ENCODE peak calls at places on chromosomes 11 and 22, in nine cellular contexts. One of them, this sample, is unnamed. For H3K4me1, the result is how much of the 10 kb centered on the place peaks cover.

GRCh38 chr11:69915151-69915500 is 95.9 kb upstream of the FGF3 start:
- DNase-seq in left lung: no peak
- DNase-seq in psoas muscle: no peak
- DNase-seq in transverse colon: peak
- DNase-seq in fibroblast of lung: no peak
- DNase-seq in mesendoderm: no peak
- DNase-seq in gastrocnemius medialis: no peak
- DNase-seq in esophagus squamous epithelium: no peak
- DNase-seq in CD8-positive, alpha-beta T cell: no peak
- DNase-seq in this sample: no peak

GRCh38 chr22:42622061-42622710 is 7.5 kb upstream of the POLDIP3 start:
- DNase-seq in left lung: peak
- DNase-seq in psoas muscle: no peak
- DNase-seq in transverse colon: peak
- DNase-seq in fibroblast of lung: no peak
- DNase-seq in mesendoderm: no peak
- DNase-seq in gastrocnemius medialis: no peak
- DNase-seq in esophagus squamous epithelium: no peak
- DNase-seq in CD8-positive, alpha-beta T cell: no peak
- DNase-seq in this sample: no peak

GRCh38 chr11:77981346-77981947 is 13.0 kb downstream of the INTS4 start:
- DNase-seq in left lung: no peak
- DNase-seq in psoas muscle: no peak
- DNase-seq in transverse colon: no peak
- DNase-seq in fibroblast of lung: no peak
- DNase-seq in mesendoderm: no peak
- DNase-seq in gastrocnemius medialis: no peak
- DNase-seq in esophagus squamous epithelium: no peak
- DNase-seq in CD8-positive, alpha-beta T cell: no peak
- DNase-seq in this sample: no peak

GRCh38 chr11:101254037-101254436 is 124.4 kb upstream of the PGR start:
- DNase-seq in left lung: no peak
- DNase-seq in psoas muscle: no peak
- DNase-seq in transverse colon: no peak
- DNase-seq in fibroblast of lung: no peak
- DNase-seq in mesendoderm: no peak
- DNase-seq in gastrocnemius medialis: no peak
- DNase-seq in esophagus squamous epithelium: no peak
- DNase-seq in CD8-positive, alpha-beta T cell: no peak
- DNase-seq in this sample: no peak

GRCh38 chr22:28373841-28374240 is 305.8 kb downstream of the TTC28 start:
- DNase-seq in left lung: no peak
- DNase-seq in psoas muscle: no peak
- DNase-seq in transverse colon: no peak
- DNase-seq in fibroblast of lung: peak
- DNase-seq in mesendoderm: no peak
- DNase-seq in gastrocnemius medialis: no peak
- DNase-seq in esophagus squamous epithelium: no peak
- DNase-seq in CD8-positive, alpha-beta T cell: no peak
- DNase-seq in this sample: no peak

GRCh38 chr11:126925321-126926093 is 75.1 kb downstream of the KIRREL3 start:
- DNase-seq in left lung: no peak
- DNase-seq in psoas muscle: no peak
- DNase-seq in transverse colon: no peak
- DNase-seq in fibroblast of lung: no peak
- DNase-seq in mesendoderm: no peak
- DNase-seq in gastrocnemius medialis: no peak
- DNase-seq in esophagus squamous epithelium: no peak
- DNase-seq in CD8-positive, alpha-beta T cell: no peak
- DNase-seq in this sample: no peak

GRCh38 chr11:2135018-2135569 is 4.1 kb downstream of the IGF2 start:
- DNase-seq in left lung: peak
- DNase-seq in psoas muscle: no peak
- DNase-seq in transverse colon: no peak
- DNase-seq in fibroblast of lung: no peak
- DNase-seq in mesendoderm: no peak
- DNase-seq in gastrocnemius medialis: no peak
- DNase-seq in esophagus squamous epithelium: no peak
- DNase-seq in CD8-positive, alpha-beta T cell: no peak
- DNase-seq in this sample: no peak

GRCh38 chr11:45022294-45023064 is 71.8 kb upstream of the TP53I11 start:
- DNase-seq in left lung: no peak
- DNase-seq in psoas muscle: no peak
- DNase-seq in transverse colon: no peak
- DNase-seq in fibroblast of lung: peak
- DNase-seq in mesendoderm: peak
- DNase-seq in gastrocnemius medialis: peak
- DNase-seq in esophagus squamous epithelium: no peak
- DNase-seq in CD8-positive, alpha-beta T cell: no peak
- DNase-seq in this sample: no peak

GRCh38 chr22:44630826-44631225 is 71.2 kb upstream of the PRR5 start:
- DNase-seq in left lung: no peak
- DNase-seq in psoas muscle: no peak
- DNase-seq in transverse colon: no peak
- DNase-seq in fibroblast of lung: no peak
- DNase-seq in mesendoderm: no peak
- DNase-seq in gastrocnemius medialis: no peak
- DNase-seq in esophagus squamous epithelium: no peak
- DNase-seq in CD8-positive, alpha-beta T cell: no peak
- DNase-seq in this sample: peak

GRCh38 chr11:2312232-2313042 is 10.6 kb downstream of the TSPAN32 start:
- DNase-seq in left lung: peak
- DNase-seq in psoas muscle: no peak
- DNase-seq in transverse colon: no peak
- DNase-seq in fibroblast of lung: peak
- DNase-seq in mesendoderm: no peak
- DNase-seq in gastrocnemius medialis: no peak
- DNase-seq in esophagus squamous epithelium: no peak
- DNase-seq in CD8-positive, alpha-beta T cell: no peak
- DNase-seq in this sample: peak

GRCh38 chr22:47654922-47655451 is 892.5 kb downstream of the TBC1D22A start:
- DNase-seq in left lung: no peak
- DNase-seq in psoas muscle: no peak
- DNase-seq in transverse colon: no peak
- DNase-seq in fibroblast of lung: no peak
- DNase-seq in mesendoderm: no peak
- DNase-seq in gastrocnemius medialis: no peak
- DNase-seq in esophagus squamous epithelium: no peak
- DNase-seq in CD8-positive, alpha-beta T cell: no peak
- DNase-seq in this sample: no peak

GRCh38 chr11:105132716-105133511 is 6.7 kb downstream of the CARD18 start:
- DNase-seq in left lung: no peak
- DNase-seq in psoas muscle: no peak
- DNase-seq in transverse colon: no peak
- DNase-seq in fibroblast of lung: peak
- DNase-seq in mesendoderm: no peak
- DNase-seq in gastrocnemius medialis: no peak
- DNase-seq in esophagus squamous epithelium: no peak
- DNase-seq in CD8-positive, alpha-beta T cell: no peak
- DNase-seq in this sample: no peak

GRCh38 chr11:128874406-128874805 is 7.3 kb upstream of the KCNJ1 start:
- DNase-seq in left lung: no peak
- DNase-seq in psoas muscle: no peak
- DNase-seq in transverse colon: no peak
- DNase-seq in fibroblast of lung: no peak
- DNase-seq in mesendoderm: no peak
- DNase-seq in gastrocnemius medialis: no peak
- DNase-seq in esophagus squamous epithelium: no peak
- DNase-seq in CD8-positive, alpha-beta T cell: no peak
- DNase-seq in this sample: no peak

GRCh38 chr11:128871165-128871564 is 4.1 kb upstream of the KCNJ1 start:
- DNase-seq in left lung: no peak
- DNase-seq in psoas muscle: no peak
- DNase-seq in transverse colon: no peak
- DNase-seq in fibroblast of lung: no peak
- DNase-seq in mesendoderm: peak
- DNase-seq in gastrocnemius medialis: no peak
- DNase-seq in esophagus squamous epithelium: no peak
- DNase-seq in CD8-positive, alpha-beta T cell: no peak
- DNase-seq in this sample: no peak

GRCh38 chr11:128868851-128869671 is 2.0 kb upstream of the KCNJ1 start:
- DNase-seq in left lung: no peak
- DNase-seq in psoas muscle: no peak
- DNase-seq in transverse colon: no peak
- DNase-seq in fibroblast of lung: no peak
- DNase-seq in mesendoderm: no peak
- DNase-seq in gastrocnemius medialis: no peak
- DNase-seq in esophagus squamous epithelium: no peak
- DNase-seq in CD8-positive, alpha-beta T cell: no peak
- DNase-seq in this sample: no peak

GRCh38 chr11:128872594-128872993 is 5.5 kb upstream of the KCNJ1 start:
- DNase-seq in left lung: no peak
- DNase-seq in psoas muscle: no peak
- DNase-seq in transverse colon: no peak
- DNase-seq in fibroblast of lung: no peak
- DNase-seq in mesendoderm: no peak
- DNase-seq in gastrocnemius medialis: no peak
- DNase-seq in esophagus squamous epithelium: no peak
- DNase-seq in CD8-positive, alpha-beta T cell: no peak
- DNase-seq in this sample: no peak

GRCh38 chr11:128872094-128872493 is 5.0 kb upstream of the KCNJ1 start:
- DNase-seq in left lung: no peak
- DNase-seq in psoas muscle: no peak
- DNase-seq in transverse colon: no peak
- DNase-seq in fibroblast of lung: no peak
- DNase-seq in mesendoderm: no peak
- DNase-seq in gastrocnemius medialis: no peak
- DNase-seq in esophagus squamous epithelium: no peak
- DNase-seq in CD8-positive, alpha-beta T cell: no peak
- DNase-seq in this sample: no peak
- H3K27ac ChIP-seq in left lung: no peak
- H3K27ac ChIP-seq in psoas muscle: no peak
- H3K27ac ChIP-seq in transverse colon: no peak
- H3K27ac ChIP-seq in fibroblast of lung: no peak
- H3K27ac ChIP-seq in mesendoderm: no peak
- H3K27ac ChIP-seq in gastrocnemius medialis: no peak
- H3K27ac ChIP-seq in esophagus squamous epithelium: no peak
- H3K27ac ChIP-seq in CD8-positive, alpha-beta T cell: no peak
- H3K27ac ChIP-seq in this sample: no peak

GRCh38 chr11:86949995-86950993 is 4.9 kb downstream of the FZD4 start:
- DNase-seq in left lung: no peak
- DNase-seq in psoas muscle: no peak
- DNase-seq in transverse colon: no peak
- DNase-seq in fibroblast of lung: peak
- DNase-seq in mesendoderm: no peak
- DNase-seq in gastrocnemius medialis: no peak
- DNase-seq in esophagus squamous epithelium: no peak
- DNase-seq in CD8-positive, alpha-beta T cell: no peak
- DNase-seq in this sample: no peak
- H3K4me3 ChIP-seq in left lung: peak
- H3K4me3 ChIP-seq in psoas muscle: peak
- H3K4me3 ChIP-seq in transverse colon: peak
- H3K4me3 ChIP-seq in fibroblast of lung: no peak
- H3K4me3 ChIP-seq in mesendoderm: no peak
- H3K4me3 ChIP-seq in gastrocnemius medialis: peak
- H3K4me3 ChIP-seq in esophagus squamous epithelium: peak
- H3K4me3 ChIP-seq in CD8-positive, alpha-beta T cell: no peak
- H3K4me3 ChIP-seq in this sample: peak

DNA sequence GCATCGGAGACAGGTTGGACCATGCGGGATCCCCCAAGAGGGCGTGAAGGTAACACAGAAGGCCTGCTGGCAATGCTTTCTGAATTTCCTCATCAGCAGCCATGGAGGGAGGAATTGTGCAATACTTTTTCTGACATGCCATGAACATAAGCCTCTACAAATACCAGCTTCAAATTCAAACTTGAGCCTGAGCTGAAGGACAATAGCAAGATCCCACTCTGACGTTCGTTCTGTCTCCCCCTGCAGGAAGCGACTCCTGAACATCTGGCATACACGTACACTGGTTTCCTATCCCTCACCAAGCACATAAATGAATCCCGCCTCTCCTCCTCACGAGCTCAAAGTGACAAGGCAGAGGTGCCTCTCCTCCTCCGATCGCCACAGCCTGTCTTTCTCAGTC is 312.2 kb downstream of the BRD1 start:
- DNase-seq in left lung: no peak
- DNase-seq in psoas muscle: no peak
- DNase-seq in transverse colon: no peak
- DNase-seq in fibroblast of lung: no peak
- DNase-seq in mesendoderm: peak
- DNase-seq in gastrocnemius medialis: no peak
- DNase-seq in esophagus squamous epithelium: no peak
- DNase-seq in CD8-positive, alpha-beta T cell: no peak
- DNase-seq in this sample: no peak
- H3K4me1 ChIP-seq in left lung: under half
- H3K4me1 ChIP-seq in psoas muscle: under half
- H3K4me1 ChIP-seq in transverse colon: under half
- H3K4me1 ChIP-seq in fibroblast of lung: under half
- H3K4me1 ChIP-seq in mesendoderm: under half
- H3K4me1 ChIP-seq in gastrocnemius medialis: under half
- H3K4me1 ChIP-seq in esophagus squamous epithelium: under half
- H3K4me1 ChIP-seq in CD8-positive, alpha-beta T cell: under half
- H3K4me1 ChIP-seq in this sample: under half

DNA sequence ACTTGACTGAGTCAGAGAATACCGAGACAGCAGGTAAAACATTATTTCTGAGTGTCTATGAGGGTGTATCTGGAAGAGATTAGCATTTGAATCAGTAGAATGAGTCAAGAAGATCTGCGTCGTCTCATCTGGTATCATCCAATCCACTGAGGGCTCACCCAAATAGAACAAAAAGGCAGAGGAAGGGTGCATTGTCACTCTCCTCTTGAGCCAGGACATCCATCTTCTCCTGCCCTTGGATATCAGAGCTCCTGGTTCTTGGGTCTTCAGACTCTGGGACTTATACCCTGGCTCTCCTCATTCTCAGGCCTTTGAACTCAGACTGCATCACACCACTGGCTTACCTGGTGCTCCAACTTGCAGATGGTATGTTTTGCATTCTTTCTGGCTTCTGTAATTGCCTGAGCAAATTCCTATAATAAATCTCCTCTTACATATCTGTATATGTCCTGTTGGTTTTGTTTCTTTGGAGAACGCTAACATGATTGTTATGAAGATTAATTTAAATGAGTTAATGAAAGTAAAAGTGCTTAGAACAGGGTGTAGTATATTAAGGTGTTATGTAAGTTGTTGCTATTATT is 49.3 kb downstream of the ME3 start:
- DNase-seq in left lung: no peak
- DNase-seq in psoas muscle: no peak
- DNase-seq in transverse colon: no peak
- DNase-seq in fibroblast of lung: no peak
- DNase-seq in mesendoderm: no peak
- DNase-seq in gastrocnemius medialis: no peak
- DNase-seq in esophagus squamous epithelium: no peak
- DNase-seq in CD8-positive, alpha-beta T cell: no peak
- DNase-seq in this sample: no peak
- H3K27ac ChIP-seq in left lung: no peak
- H3K27ac ChIP-seq in psoas muscle: no peak
- H3K27ac ChIP-seq in transverse colon: no peak
- H3K27ac ChIP-seq in fibroblast of lung: no peak
- H3K27ac ChIP-seq in mesendoderm: no peak
- H3K27ac ChIP-seq in gastrocnemius medialis: no peak
- H3K27ac ChIP-seq in esophagus squamous epithelium: no peak
- H3K27ac ChIP-seq in CD8-positive, alpha-beta T cell: no peak
- H3K27ac ChIP-seq in this sample: peak